ENCODE peak calls at places on chromosome X, in ten cellular contexts. N is kidney epithelial cell, Q is ovary, G is left ventricle myocardium inferior, M is coronary artery, A is AG04449, R is choroid plexus epithelial cell, E is fibroblast of mammary gland, T is PC-3, Z is lung. Y is an unnamed sample.

GRCh38 chrX:150201841-150202240 is 161.3 kb upstream of the MAMLD1 start:
- DNase-seq in N (no peak), Q (no peak), G (no peak), M (no peak), A (no peak), R (no peak), E (peak; percentile 56), T (peak; percentile 35), Z (no peak), Y (no peak)

GRCh38 chrX:78769356-78769755 is 21.8 kb downstream of the LPAR4 start:
- DNase-seq in N (no peak), Q (no peak), G (no peak), M (no peak), A (no peak), R (no peak), E (no peak), T (no peak), Z (no peak), Y (no peak)

GRCh38 chrX:2781698-2782097 is 29.9 kb downstream of the XG start:
- DNase-seq in N (no peak), Q (no peak), G (no peak), M (no peak), A (no peak), R (no peak), E (no peak), T (no peak), Z (no peak), Y (no peak)

GRCh38 chrX:111411591-111412371 is at the start of gene DCX:
- DNase-seq in N (no peak), Q (no peak), G (no peak), M (no peak), A (no peak), R (no peak), E (no peak), T (no peak), Z (no peak), Y (no peak)

GRCh38 chrX:1427756-1428155 is 25.0 kb downstream of the ASMTL start:
- DNase-seq in N (no peak), Q (no peak), G (no peak), M (no peak), A (no peak), R (no peak), E (no peak), T (no peak), Z (no peak), Y (no peak)

GRCh38 chrX:103092942-103093341 is at the start of gene NXF3:
- DNase-seq in N (no peak), Q (no peak), G (no peak), M (no peak), A (no peak), R (no peak), E (no peak), T (no peak), Z (no peak), Y (no peak)

GRCh38 chrX:2691543-2692220 is 587 bp downstream of the CD99 start:
- DNase-seq in N (no peak), Q (peak; percentile 60), G (peak; percentile 77), M (no peak), A (no peak), R (peak; percentile 50), E (peak; percentile 50), T (peak; percentile 46), Z (peak; percentile 56), Y (no peak)

GRCh38 chrX:108025954-108026616 is 18.8 kb upstream of the VSIG1 start:
- DNase-seq in N (no peak), Q (no peak), G (no peak), M (no peak), A (no peak), R (no peak), E (no peak), T (peak; percentile 49), Z (no peak), Y (no peak)

DNA sequence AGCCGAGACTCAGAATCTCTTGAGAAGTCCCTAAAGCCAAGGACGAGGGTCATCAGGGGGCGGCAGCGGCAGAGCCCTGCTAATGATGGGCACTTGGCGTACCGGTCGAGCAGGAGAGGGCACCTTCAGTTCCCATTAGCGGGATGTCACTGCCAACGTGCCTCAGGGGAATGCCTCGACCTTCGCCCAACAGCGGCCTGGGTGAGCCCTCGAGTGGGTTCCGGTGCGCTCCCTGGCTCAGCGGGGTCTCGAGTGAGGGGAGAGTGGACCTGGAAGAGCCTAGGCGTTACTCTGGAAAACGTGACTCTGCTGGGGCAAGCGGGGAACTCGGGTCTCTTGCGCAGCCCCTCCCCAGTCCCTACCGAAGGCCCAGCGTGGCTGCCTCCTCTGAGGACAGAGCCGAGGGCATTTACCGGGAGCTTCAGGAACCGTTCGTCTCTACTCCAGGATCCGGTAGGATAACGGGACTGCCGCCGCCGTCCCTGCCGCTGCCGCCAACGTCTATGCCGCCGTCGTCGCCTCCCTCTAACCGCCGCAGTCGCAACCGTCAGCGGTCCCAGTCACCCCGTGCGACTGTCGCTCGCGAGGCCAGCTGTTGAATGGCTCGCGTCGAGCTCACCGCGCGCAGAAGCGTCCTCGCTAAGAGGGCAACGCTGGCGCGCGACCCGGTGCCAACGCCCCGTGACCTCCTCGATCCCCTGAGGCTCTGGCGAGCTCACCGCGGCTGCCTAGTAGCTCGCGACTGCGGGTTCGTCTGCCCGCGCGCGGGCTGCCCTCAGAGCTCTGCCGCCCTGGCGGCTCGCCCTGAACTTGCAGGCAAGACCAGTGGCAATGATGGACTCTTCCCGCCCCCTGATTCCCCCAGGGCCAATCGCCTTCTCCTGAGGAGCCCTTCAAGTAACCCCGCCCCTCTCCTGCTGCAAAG is 37.1 kb downstream of the PGRMC1 start:
- DNase-seq in N (peak; percentile 19), Q (peak; percentile 12), G (peak; percentile 21), M (no peak), A (no peak), R (peak; percentile 58), E (peak; percentile 52), T (no peak), Z (no peak), Y (peak; percentile 3)
- TF ChIP-seq CTCF in N (peak; percentile 43), Q (no peak), G (peak; percentile 44), M (no peak), A (peak; percentile 28), R (peak; percentile 37), E (no peak), T (no peak), Z (no peak), Y (peak; percentile 32)

GRCh38 chrX:39846460-39846859 is 251.3 kb downstream of the BCOR start:
- DNase-seq in N (no peak), Q (no peak), G (no peak), M (no peak), A (no peak), R (no peak), E (no peak), T (no peak), Z (no peak), Y (no peak)

GRCh38 chrX:39848900-39849299 is 248.9 kb downstream of the BCOR start:
- DNase-seq in N (no peak), Q (no peak), G (no peak), M (no peak), A (peak; percentile 31), R (peak; percentile 82), E (peak; percentile 93), T (peak; percentile 58), Z (no peak), Y (peak; percentile 27)

GRCh38 chrX:39843318-39843717 is 254.4 kb downstream of the BCOR start:
- DNase-seq in N (no peak), Q (no peak), G (no peak), M (no peak), A (no peak), R (no peak), E (no peak), T (no peak), Z (no peak), Y (no peak)

GRCh38 chrX:39848243-39848642 is 249.5 kb downstream of the BCOR start:
- DNase-seq in N (no peak), Q (peak; percentile 31), G (no peak), M (no peak), A (no peak), R (no peak), E (peak; percentile 90), T (no peak), Z (no peak), Y (no peak)

DNA sequence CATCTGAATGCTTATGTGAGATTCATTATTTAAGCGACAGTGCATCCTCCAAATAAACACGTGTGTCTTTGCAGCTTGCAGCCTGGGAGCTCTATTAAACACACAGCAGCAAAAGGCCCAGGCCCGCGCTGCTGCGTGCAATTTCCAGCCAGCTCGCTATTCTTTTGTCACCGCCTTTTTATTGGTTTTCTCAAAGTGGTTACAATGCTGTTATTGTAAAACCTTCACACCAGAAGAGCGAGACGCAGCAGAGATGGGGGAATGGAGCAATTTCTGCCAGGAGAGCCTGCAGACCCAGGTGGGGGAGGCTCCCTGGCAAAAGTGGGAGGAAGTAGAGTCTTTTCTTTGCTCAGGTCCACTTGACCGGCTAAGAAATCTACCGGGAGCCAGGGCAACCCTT is 252.5 kb downstream of the BCOR start:
- DNase-seq in N (no peak), Q (no peak), G (no peak), M (no peak), A (no peak), R (no peak), E (no peak), T (no peak), Z (no peak), Y (no peak)
- H3K4me3 ChIP-seq in N (no peak overlapping the region), Q (no peak overlapping the region), G (no peak overlapping the region), M (no peak overlapping the region), A (no peak overlapping the region), R (no peak overlapping the region), E (no peak overlapping the region), T (no peak overlapping the region), Z (no peak overlapping the region), Y (no peak overlapping the region)

GRCh38 chrX:53678667-53679066 is 7.9 kb downstream of the HUWE1 start:
- DNase-seq in N (no peak), Q (no peak), G (no peak), M (no peak), A (no peak), R (peak; percentile 28), E (peak; percentile 30), T (peak; percentile 29), Z (no peak), Y (no peak)
- TF ChIP-seq CTCF in N (peak; percentile 24), Q (no peak), G (peak; percentile 13), M (no peak), A (no peak), R (peak; percentile 43), E (peak; percentile 38), T (peak; percentile 52), Z (no peak), Y (peak; percentile 32)

GRCh38 chrX:39690541-39691415 is 407.0 kb downstream of the BCOR start:
- DNase-seq in N (no peak), Q (no peak), G (no peak), M (no peak), A (no peak), R (no peak), E (no peak), T (no peak), Z (no peak), Y (no peak)

GRCh38 chrX:39691724-39692123 is 406.0 kb downstream of the BCOR start:
- DNase-seq in N (no peak), Q (no peak), G (no peak), M (no peak), A (no peak), R (no peak), E (no peak), T (no peak), Z (no peak), Y (no peak)

GRCh38 chrX:39688219-39688575 is 409.6 kb downstream of the BCOR start:
- DNase-seq in N (no peak), Q (no peak), G (no peak), M (no peak), A (no peak), R (no peak), E (no peak), T (no peak), Z (no peak), Y (no peak)

GRCh38 chrX:39689374-39690104 is 408.2 kb downstream of the BCOR start:
- DNase-seq in N (no peak), Q (no peak), G (no peak), M (no peak), A (no peak), R (no peak), E (no peak), T (no peak), Z (no peak), Y (no peak)

GRCh38 chrX:39688576-39689373 is 409.0 kb downstream of the BCOR start:
- DNase-seq in N (no peak), Q (peak; percentile 70), G (peak; percentile 73), M (peak; percentile 79), A (no peak), R (no peak), E (no peak), T (peak; percentile 50), Z (peak; percentile 34), Y (no peak)
- H3K4me3 ChIP-seq in N (peak overlapping the region; percentile 31), Q (peak overlapping the region; percentile 43), G (peak overlapping the region; percentile 66), M (peak overlapping the region; percentile 70), A (peak overlapping the region; percentile 45), R (peak overlapping the region; percentile 36), E (peak overlapping the region; percentile 19), T (peak overlapping the region; percentile 65), Z (no peak overlapping the region), Y (peak overlapping the region; percentile 36)

Y was measured in astrocyte of the cerebellum.